ENCODE peak calls at places on chromosomes 16 and 17, in seven cellular contexts. One of them, this sample, is unnamed. For H3K4me1, the result is how much of the 10 kb centered on the place peaks cover.

GRCh38 chr16:70151391-70151790 is 22.2 kb upstream of the CLEC18C start:
- DNase-seq in cardiac muscle cell: no peak
- DNase-seq in uterus: no peak
- DNase-seq in testis: no peak
- DNase-seq in PC-3: no peak
- DNase-seq in CD8-positive, alpha-beta T cell: no peak
- DNase-seq in ovary: no peak
- DNase-seq in this sample: no peak

GRCh38 chr17:910503-911194 is 68.9 kb downstream of the NXN start:
- DNase-seq in cardiac muscle cell: no peak
- DNase-seq in uterus: no peak
- DNase-seq in testis: no peak
- DNase-seq in PC-3: no peak
- DNase-seq in CD8-positive, alpha-beta T cell: no peak
- DNase-seq in ovary: no peak
- DNase-seq in this sample: no peak

GRCh38 chr16:4505356-4506153 is 29.4 kb downstream of the HMOX2 start:
- DNase-seq in cardiac muscle cell: no peak
- DNase-seq in uterus: no peak
- DNase-seq in testis: no peak
- DNase-seq in PC-3: no peak
- DNase-seq in CD8-positive, alpha-beta T cell: peak
- DNase-seq in ovary: no peak
- DNase-seq in this sample: no peak

GRCh38 chr17:8835106-8835505 is 32.4 kb downstream of the PIK3R6 start:
- DNase-seq in cardiac muscle cell: no peak
- DNase-seq in uterus: no peak
- DNase-seq in testis: no peak
- DNase-seq in PC-3: no peak
- DNase-seq in CD8-positive, alpha-beta T cell: no peak
- DNase-seq in ovary: no peak
- DNase-seq in this sample: no peak

GRCh38 chr17:3827124-3827773 is 18.8 kb downstream of the NCBP3 start:
- DNase-seq in cardiac muscle cell: peak
- DNase-seq in uterus: peak
- DNase-seq in testis: peak
- DNase-seq in PC-3: peak
- DNase-seq in CD8-positive, alpha-beta T cell: peak
- DNase-seq in ovary: peak
- DNase-seq in this sample: peak

GRCh38 chr17:9669551-9670008 is 24.3 kb downstream of the USP43 start:
- DNase-seq in cardiac muscle cell: no peak
- DNase-seq in uterus: no peak
- DNase-seq in testis: no peak
- DNase-seq in PC-3: peak
- DNase-seq in CD8-positive, alpha-beta T cell: no peak
- DNase-seq in ovary: no peak
- DNase-seq in this sample: no peak

GRCh38 chr17:79408251-79408650 is 202.6 kb downstream of the RBFOX3 start:
- DNase-seq in cardiac muscle cell: no peak
- DNase-seq in uterus: no peak
- DNase-seq in testis: no peak
- DNase-seq in PC-3: no peak
- DNase-seq in CD8-positive, alpha-beta T cell: no peak
- DNase-seq in ovary: no peak
- DNase-seq in this sample: no peak

GRCh38 chr17:83084621-83085056 is 5.2 kb downstream of the METRNL start:
- DNase-seq in cardiac muscle cell: no peak
- DNase-seq in uterus: no peak
- DNase-seq in testis: no peak
- DNase-seq in PC-3: no peak
- DNase-seq in CD8-positive, alpha-beta T cell: no peak
- DNase-seq in ovary: peak
- DNase-seq in this sample: peak

GRCh38 chr17:19336938-19337711 is 25.4 kb downstream of the B9D1 start:
- DNase-seq in cardiac muscle cell: no peak
- DNase-seq in uterus: no peak
- DNase-seq in testis: no peak
- DNase-seq in PC-3: no peak
- DNase-seq in CD8-positive, alpha-beta T cell: no peak
- DNase-seq in ovary: no peak
- DNase-seq in this sample: no peak

GRCh38 chr17:28402224-28402630 is 3.8 kb downstream of the SLC46A1 start:
- DNase-seq in cardiac muscle cell: no peak
- DNase-seq in uterus: no peak
- DNase-seq in testis: no peak
- DNase-seq in PC-3: peak
- DNase-seq in CD8-positive, alpha-beta T cell: no peak
- DNase-seq in ovary: no peak
- DNase-seq in this sample: no peak

GRCh38 chr16:87391324-87391949 is 699 bp upstream of the MAP1LC3B start:
- DNase-seq in cardiac muscle cell: no peak
- DNase-seq in uterus: peak
- DNase-seq in testis: peak
- DNase-seq in PC-3: no peak
- DNase-seq in CD8-positive, alpha-beta T cell: peak
- DNase-seq in ovary: peak
- DNase-seq in this sample: peak

GRCh38 chr17:10198509-10199249 is at the start of gene GAS7:
- DNase-seq in cardiac muscle cell: peak
- DNase-seq in uterus: peak
- DNase-seq in testis: peak
- DNase-seq in PC-3: no peak
- DNase-seq in CD8-positive, alpha-beta T cell: peak
- DNase-seq in ovary: peak
- DNase-seq in this sample: peak

GRCh38 chr17:538096-538973 is 176.3 kb downstream of the VPS53 start:
- DNase-seq in cardiac muscle cell: peak
- DNase-seq in uterus: no peak
- DNase-seq in testis: no peak
- DNase-seq in PC-3: no peak
- DNase-seq in CD8-positive, alpha-beta T cell: no peak
- DNase-seq in ovary: no peak
- DNase-seq in this sample: no peak

GRCh38 chr16:4395055-4395726 is 21.2 kb downstream of the CORO7 start:
- DNase-seq in cardiac muscle cell: no peak
- DNase-seq in uterus: no peak
- DNase-seq in testis: no peak
- DNase-seq in PC-3: no peak
- DNase-seq in CD8-positive, alpha-beta T cell: no peak
- DNase-seq in ovary: no peak
- DNase-seq in this sample: no peak

GRCh38 chr17:2282297-2282873 is 21.2 kb downstream of the SMG6 start:
- DNase-seq in cardiac muscle cell: peak
- DNase-seq in uterus: no peak
- DNase-seq in testis: no peak
- DNase-seq in PC-3: peak
- DNase-seq in CD8-positive, alpha-beta T cell: no peak
- DNase-seq in ovary: no peak
- DNase-seq in this sample: no peak

GRCh38 chr16:2149630-2150417 is 1.4 kb downstream of the RAB26 start:
- DNase-seq in cardiac muscle cell: no peak
- DNase-seq in uterus: no peak
- DNase-seq in testis: no peak
- DNase-seq in PC-3: peak
- DNase-seq in CD8-positive, alpha-beta T cell: no peak
- DNase-seq in ovary: no peak
- DNase-seq in this sample: no peak

GRCh38 chr17:12047977-12048376 is 27.3 kb downstream of the MAP2K4 start:
- DNase-seq in cardiac muscle cell: peak
- DNase-seq in uterus: no peak
- DNase-seq in testis: no peak
- DNase-seq in PC-3: peak
- DNase-seq in CD8-positive, alpha-beta T cell: no peak
- DNase-seq in ovary: no peak
- DNase-seq in this sample: no peak

GRCh38 chr17:58268774-58269556 is 11.8 kb downstream of the MPO start:
- DNase-seq in cardiac muscle cell: no peak
- DNase-seq in uterus: no peak
- DNase-seq in testis: no peak
- DNase-seq in PC-3: no peak
- DNase-seq in CD8-positive, alpha-beta T cell: no peak
- DNase-seq in ovary: no peak
- DNase-seq in this sample: no peak

GRCh38 chr17:15431201-15431600 is 36.2 kb downstream of the CDRT4 start:
- DNase-seq in cardiac muscle cell: no peak
- DNase-seq in uterus: peak
- DNase-seq in testis: no peak
- DNase-seq in PC-3: no peak
- DNase-seq in CD8-positive, alpha-beta T cell: no peak
- DNase-seq in ovary: no peak
- DNase-seq in this sample: peak

GRCh38 chr17:61410555-61411089 is 11.0 kb downstream of the TBX2 start:
- DNase-seq in cardiac muscle cell: peak
- DNase-seq in uterus: peak
- DNase-seq in testis: peak
- DNase-seq in PC-3: no peak
- DNase-seq in CD8-positive, alpha-beta T cell: peak
- DNase-seq in ovary: peak
- DNase-seq in this sample: peak

GRCh38 chr17:81553616-81554181 is 1.5 kb upstream of the FAAP100 start:
- DNase-seq in cardiac muscle cell: peak
- DNase-seq in uterus: peak
- DNase-seq in testis: peak
- DNase-seq in PC-3: peak
- DNase-seq in CD8-positive, alpha-beta T cell: no peak
- DNase-seq in ovary: peak
- DNase-seq in this sample: no peak

GRCh38 chr17:4584125-4584834 is at the start of gene SMTNL2:
- DNase-seq in cardiac muscle cell: peak
- DNase-seq in uterus: peak
- DNase-seq in testis: peak
- DNase-seq in PC-3: no peak
- DNase-seq in CD8-positive, alpha-beta T cell: peak
- DNase-seq in ovary: peak
- DNase-seq in this sample: peak

GRCh38 chr17:78771758-78772382 is 10.2 kb downstream of the CYTH1 start:
- DNase-seq in cardiac muscle cell: no peak
- DNase-seq in uterus: no peak
- DNase-seq in testis: no peak
- DNase-seq in PC-3: no peak
- DNase-seq in CD8-positive, alpha-beta T cell: no peak
- DNase-seq in ovary: no peak
- DNase-seq in this sample: no peak

GRCh38 chr16:57263585-57264351 is 18.7 kb downstream of the ARL2BP start:
- DNase-seq in cardiac muscle cell: no peak
- DNase-seq in uterus: no peak
- DNase-seq in testis: no peak
- DNase-seq in PC-3: no peak
- DNase-seq in CD8-positive, alpha-beta T cell: no peak
- DNase-seq in ovary: no peak
- DNase-seq in this sample: no peak
- H3K4me1 ChIP-seq in cardiac muscle cell: under half
- H3K4me1 ChIP-seq in uterus: under half
- H3K4me1 ChIP-seq in testis: under half
- H3K4me1 ChIP-seq in PC-3: under half
- H3K4me1 ChIP-seq in CD8-positive, alpha-beta T cell: half or more
- H3K4me1 ChIP-seq in ovary: under half
- H3K4me1 ChIP-seq in this sample: under half

DNA sequence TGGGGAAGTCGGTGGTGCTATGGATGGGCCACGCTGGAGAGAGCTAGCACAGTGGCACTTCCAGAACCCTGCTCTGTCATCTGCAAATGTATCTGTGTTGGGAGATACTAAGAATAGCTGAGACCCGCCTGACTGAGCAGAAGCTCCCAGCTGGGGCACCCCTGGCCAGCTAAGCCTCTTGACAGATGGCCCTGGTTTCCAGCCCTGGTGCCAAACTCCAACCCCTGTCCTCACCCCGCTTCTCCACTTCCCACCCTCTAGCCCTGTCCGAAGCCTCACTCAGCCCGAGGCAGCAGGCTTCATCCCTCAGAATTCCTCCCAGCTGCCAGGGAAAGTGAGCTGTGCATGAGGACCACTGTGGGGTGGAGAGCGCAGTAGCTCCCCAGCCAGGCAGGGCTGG is 124.4 kb downstream of the CCDC144A start:
- DNase-seq in cardiac muscle cell: no peak
- DNase-seq in uterus: no peak
- DNase-seq in testis: no peak
- DNase-seq in PC-3: peak
- DNase-seq in CD8-positive, alpha-beta T cell: no peak
- DNase-seq in ovary: no peak
- DNase-seq in this sample: no peak
- H3K4me3 ChIP-seq in cardiac muscle cell: no peak
- H3K4me3 ChIP-seq in uterus: no peak
- H3K4me3 ChIP-seq in testis: no peak
- H3K4me3 ChIP-seq in PC-3: no peak
- H3K4me3 ChIP-seq in CD8-positive, alpha-beta T cell: no peak
- H3K4me3 ChIP-seq in ovary: no peak
- H3K4me3 ChIP-seq in this sample: no peak

DNA sequence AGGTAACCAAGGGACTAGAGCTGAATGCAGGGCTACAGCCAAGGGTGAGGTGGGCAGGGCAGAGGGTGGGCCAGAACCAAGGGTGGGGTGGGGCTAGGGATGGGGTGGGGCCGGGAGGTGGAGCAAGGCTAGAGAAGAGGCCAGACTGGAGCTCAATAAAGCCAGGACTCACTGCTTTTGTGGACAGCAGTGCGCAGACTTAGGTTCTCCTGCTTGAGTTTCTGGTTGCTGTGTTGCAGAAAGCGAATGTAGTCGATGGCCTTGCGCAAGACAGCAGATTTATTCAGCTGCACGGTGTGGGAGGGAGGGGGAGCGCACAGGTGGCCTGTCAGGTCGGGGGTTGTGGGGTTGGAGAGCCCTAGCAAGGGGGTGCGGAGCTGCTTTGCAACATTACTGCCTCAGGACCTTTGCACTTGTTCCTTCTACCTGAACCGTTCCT is 18.7 kb downstream of the SREBF1 start:
- DNase-seq in cardiac muscle cell: peak
- DNase-seq in uterus: no peak
- DNase-seq in testis: peak
- DNase-seq in PC-3: peak
- DNase-seq in CD8-positive, alpha-beta T cell: no peak
- DNase-seq in ovary: no peak
- DNase-seq in this sample: peak
- H3K4me1 ChIP-seq in cardiac muscle cell: under half
- H3K4me1 ChIP-seq in uterus: under half
- H3K4me1 ChIP-seq in testis: under half
- H3K4me1 ChIP-seq in PC-3: half or more
- H3K4me1 ChIP-seq in CD8-positive, alpha-beta T cell: under half
- H3K4me1 ChIP-seq in ovary: under half
- H3K4me1 ChIP-seq in this sample: under half

GRCh38 chr16:75266738-75267630 is 15.6 kb upstream of the BCAR1 start:
- DNase-seq in cardiac muscle cell: no peak
- DNase-seq in uterus: no peak
- DNase-seq in testis: no peak
- DNase-seq in PC-3: no peak
- DNase-seq in CD8-positive, alpha-beta T cell: no peak
- DNase-seq in ovary: no peak
- DNase-seq in this sample: peak
- H3K4me3 ChIP-seq in cardiac muscle cell: no peak
- H3K4me3 ChIP-seq in uterus: no peak
- H3K4me3 ChIP-seq in testis: no peak
- H3K4me3 ChIP-seq in PC-3: no peak
- H3K4me3 ChIP-seq in CD8-positive, alpha-beta T cell: no peak
- H3K4me3 ChIP-seq in ovary: no peak
- H3K4me3 ChIP-seq in this sample: no peak

GRCh38 chr16:55107851-55108250 is 177.2 kb downstream of the IRX5 start:
- DNase-seq in cardiac muscle cell: no peak
- DNase-seq in uterus: no peak
- DNase-seq in testis: no peak
- DNase-seq in PC-3: no peak
- DNase-seq in CD8-positive, alpha-beta T cell: no peak
- DNase-seq in ovary: no peak
- DNase-seq in this sample: no peak

GRCh38 chr16:55100100-55100499 is 169.4 kb downstream of the IRX5 start:
- DNase-seq in cardiac muscle cell: no peak
- DNase-seq in uterus: no peak
- DNase-seq in testis: no peak
- DNase-seq in PC-3: no peak
- DNase-seq in CD8-positive, alpha-beta T cell: no peak
- DNase-seq in ovary: no peak
- DNase-seq in this sample: no peak

GRCh38 chr16:55102077-55102476 is 171.4 kb downstream of the IRX5 start:
- DNase-seq in cardiac muscle cell: no peak
- DNase-seq in uterus: no peak
- DNase-seq in testis: no peak
- DNase-seq in PC-3: no peak
- DNase-seq in CD8-positive, alpha-beta T cell: no peak
- DNase-seq in ovary: no peak
- DNase-seq in this sample: no peak
- H3K4me1 ChIP-seq in cardiac muscle cell: under half
- H3K4me1 ChIP-seq in uterus: under half
- H3K4me1 ChIP-seq in testis: under half
- H3K4me1 ChIP-seq in PC-3: under half
- H3K4me1 ChIP-seq in CD8-positive, alpha-beta T cell: under half
- H3K4me1 ChIP-seq in ovary: under half
- H3K4me1 ChIP-seq in this sample: under half

This sample was measured in right cardiac atrium.